ENCODE peak calls at places on chromosome 5, in nine cellular contexts. R is HepG2, A is GM23338, Z is sigmoid colon, J is SK-N-SH, B is transverse colon, E is K562, S is prostate gland, N is Panc1. P is an unnamed sample. For H3K4me1, the result is how much of the 10 kb centered on the place peaks cover.

GRCh38 chr5:62375627-62376026 is 28.1 kb downstream of the DIMT1 start:
- DNase-seq in E (no peak), Z (no peak), A (no peak), S (no peak), J (no peak), B (no peak), N (no peak), R (no peak), P (no peak)

GRCh38 chr5:34655354-34655991 is 655 bp upstream of the RAI14 start:
- DNase-seq in S (peak), B (peak), J (peak), N (peak), Z (peak), A (peak), R (peak), E (peak), P (no peak)

GRCh38 chr5:34698109-34698419 is 41.9 kb downstream of the RAI14 start:
- DNase-seq in E (no peak), N (no peak), B (no peak), R (no peak), A (no peak), S (no peak), J (no peak), Z (no peak), P (no peak)

GRCh38 chr5:161306354-161306990 is 240.1 kb downstream of the GABRB2 start:
- DNase-seq in R (no peak), B (no peak), Z (no peak), E (no peak), N (no peak), S (no peak), J (no peak), A (no peak), P (no peak)

GRCh38 chr5:95734916-95735315 is 3.8 kb downstream of the RHOBTB3 start:
- DNase-seq in R (no peak), N (no peak), B (no peak), Z (no peak), S (no peak), A (no peak), E (no peak), J (no peak), P (no peak)

GRCh38 chr5:111069839-111070238 is 1.7 kb upstream of the TSLP start:
- DNase-seq in R (no peak), B (no peak), J (no peak), E (no peak), N (no peak), Z (no peak), S (no peak), A (no peak), P (no peak)

GRCh38 chr5:81336528-81336927 is 35.1 kb downstream of the ZCCHC9 start:
- DNase-seq in R (no peak), N (no peak), B (no peak), A (no peak), J (no peak), E (no peak), Z (no peak), S (no peak), P (no peak)

GRCh38 chr5:38831909-38832308 is 13.9 kb upstream of the OSMR start:
- DNase-seq in R (peak), A (peak), B (no peak), N (no peak), E (peak), Z (no peak), J (peak), S (no peak), P (no peak)

GRCh38 chr5:58794875-58795274 is 212.0 kb downstream of the RAB3C start:
- DNase-seq in J (no peak), S (no peak), R (no peak), E (no peak), B (no peak), A (no peak), Z (no peak), N (no peak), P (no peak)

GRCh38 chr5:61115968-61116367 is 46.3 kb downstream of the SMIM15 start:
- DNase-seq in J (no peak), R (no peak), B (no peak), Z (no peak), A (no peak), S (no peak), N (no peak), E (no peak), P (no peak)

GRCh38 chr5:33901176-33901575 is 9.4 kb upstream of the ADAMTS12 start:
- DNase-seq in E (no peak), J (no peak), A (no peak), R (no peak), N (no peak), S (no peak), Z (no peak), B (no peak), P (no peak)

GRCh38 chr5:14628346-14628745 is 36.2 kb upstream of the OTULIN start:
- DNase-seq in R (peak), N (no peak), J (no peak), E (peak), S (peak), B (no peak), A (peak), Z (no peak), P (no peak)

GRCh38 chr5:107522456-107522855 is 148.3 kb downstream of the EFNA5 start:
- DNase-seq in Z (no peak), S (no peak), R (no peak), E (no peak), B (no peak), N (no peak), J (no peak), A (no peak), P (no peak)
- H3K4me1 ChIP-seq in Z (under half), S (under half), R (under half), E (under half), B (under half), N (under half), J (under half), A (under half), P (under half)

DNA sequence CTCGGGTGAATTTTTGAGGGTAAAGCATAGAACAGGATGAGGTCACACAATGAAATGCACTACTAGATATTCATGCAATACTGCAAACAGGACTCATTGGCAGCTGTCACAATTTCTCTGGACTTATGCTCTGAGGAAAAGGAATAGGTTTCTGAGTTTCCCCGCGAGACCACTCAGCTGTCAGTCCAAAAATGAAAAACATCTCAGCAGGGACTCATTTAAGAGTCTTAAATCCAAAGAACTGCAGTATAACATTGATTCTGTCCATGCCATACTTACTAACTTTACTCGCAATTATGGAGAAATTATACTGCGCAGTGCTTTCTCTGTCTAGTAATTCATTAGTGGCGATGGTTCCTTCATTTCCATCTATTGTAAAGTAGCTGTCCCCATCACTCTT is 1070.1 kb downstream of the CDH12 start:
- DNase-seq in A (no peak), E (no peak), N (no peak), S (no peak), J (no peak), B (no peak), Z (no peak), R (no peak), P (no peak)
- TF ChIP-seq POLR2AphosphoS5 in A (no peak), E (no peak), N (no peak), S (no peak), J (no peak), B (no peak), Z (no peak), R (no peak), P (no peak)

DNA sequence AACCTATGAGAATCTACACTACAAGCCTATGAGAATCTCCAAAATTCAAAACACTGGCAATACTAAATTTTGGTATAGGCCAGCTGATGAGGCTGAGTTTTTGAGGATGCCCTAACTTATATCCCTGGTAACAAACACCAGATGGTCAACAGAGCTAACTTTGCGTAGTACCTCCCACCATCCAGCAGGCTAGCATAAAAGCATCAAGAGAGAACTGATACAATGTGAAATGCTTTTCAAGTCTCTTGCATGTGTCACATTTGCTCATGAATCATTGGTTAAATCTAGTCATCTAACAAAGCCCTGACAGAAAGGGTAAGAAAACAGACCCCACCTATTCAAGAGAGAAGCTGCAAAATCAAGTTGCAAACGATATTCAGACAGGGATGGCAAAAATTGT is 1609.7 kb upstream of the CDH9 start:
- DNase-seq in J (peak), A (peak), N (no peak), Z (no peak), R (peak), S (no peak), B (no peak), E (no peak), P (no peak)
- TF ChIP-seq CTCF in J (peak), A (peak), N (no peak), Z (no peak), R (no peak), S (no peak), B (no peak), E (no peak), P (no peak)

DNA sequence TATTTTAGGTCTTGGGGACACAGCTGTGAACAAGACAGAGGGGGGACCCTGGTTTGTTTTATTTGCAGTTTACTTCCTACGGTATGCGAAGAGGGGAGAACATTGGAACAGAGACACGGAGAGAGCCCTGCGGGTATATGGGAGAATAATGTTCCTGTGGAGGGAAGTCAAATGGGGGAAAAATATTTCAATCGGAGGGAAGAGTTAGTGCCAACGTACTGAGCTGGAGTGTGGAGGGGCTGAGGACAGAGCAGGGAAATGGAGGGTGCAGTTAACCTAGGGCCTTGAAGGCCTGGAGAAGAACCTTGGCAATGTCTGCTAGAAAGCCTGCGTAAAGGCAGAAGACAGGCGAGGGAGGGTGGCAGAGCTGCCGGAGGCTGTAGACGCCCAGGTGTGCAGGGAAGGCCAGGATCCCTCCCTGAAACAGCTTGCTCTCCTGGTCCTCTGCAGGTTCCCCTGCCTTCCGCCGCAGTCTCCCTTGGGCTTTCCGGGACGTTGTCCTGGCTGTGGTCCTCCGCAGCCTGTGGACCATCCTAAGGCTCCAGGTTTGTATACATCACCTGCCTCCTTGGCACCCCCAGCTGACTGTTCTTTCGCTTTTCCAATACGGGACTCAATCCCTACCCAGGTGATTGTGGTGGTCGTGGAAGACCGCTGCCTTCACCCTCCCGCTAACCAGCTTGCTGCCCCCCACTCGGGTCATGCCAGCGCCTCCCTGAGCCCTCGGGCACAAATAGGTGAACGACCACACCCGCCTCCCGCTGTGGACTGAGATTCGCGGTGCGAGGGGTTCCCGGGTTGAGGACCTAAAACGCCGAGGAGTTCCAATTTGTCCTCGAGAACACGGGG is 1.9 kb upstream of the RACK1 start:
- DNase-seq in J (peak), R (no peak), S (no peak), Z (no peak), E (no peak), B (peak), N (no peak), A (no peak), P (peak)
- H3K4me1 ChIP-seq in J (under half), R (under half), S (under half), Z (under half), E (under half), B (half or more), N (under half), A (under half), P (under half)